ENCODE peak calls at places on chromosomes 12 and 14, in eight cellular contexts. H is body of pancreas; I is CD8-positive, alpha-beta T cell; P is PC-9; S is heart left ventricle; G is GM12878; R is heart right ventricle; Q is ascending aorta. J is an unnamed sample. For H3K36me3 and H3K27me3, the result is how much of the 10 kb centered on the place peaks cover.

GRCh38 chr12:79689477-79690155 is 1.1 kb downstream of the PAWR start:
- DNase-seq in H (peak), R (peak), I (no peak), P (peak), Q (peak), G (no peak), S (peak), J (no peak)

GRCh38 chr12:104226672-104227071 is 11.1 kb downstream of the TXNRD1 start:
- DNase-seq in G (no peak), I (no peak), H (no peak), S (no peak), R (no peak), P (no peak), Q (no peak), J (no peak)

GRCh38 chr12:16238661-16239060 is 38.8 kb downstream of the SLC15A5 start:
- DNase-seq in G (no peak), H (no peak), P (no peak), Q (no peak), S (no peak), R (no peak), I (no peak), J (peak)

GRCh38 chr12:82996168-82996812 is 309.6 kb downstream of the TMTC2 start:
- DNase-seq in S (no peak), G (no peak), I (no peak), R (no peak), H (peak), Q (no peak), P (no peak), J (no peak)

GRCh38 chr14:99768381-99768780 is 24.8 kb upstream of the EML1 start:
- DNase-seq in H (no peak), S (no peak), P (no peak), R (no peak), Q (no peak), I (no peak), G (no peak), J (no peak)

GRCh38 chr14:58731465-58732330 is 93.9 kb downstream of the DACT1 start:
- DNase-seq in H (no peak), G (no peak), P (no peak), Q (no peak), R (no peak), S (no peak), I (no peak), J (peak)

GRCh38 chr14:36167431-36167830 is 9.1 kb downstream of the PTCSC3 start:
- DNase-seq in S (no peak), R (no peak), G (no peak), I (no peak), Q (no peak), H (no peak), P (no peak), J (no peak)

GRCh38 chr12:94676011-94676709 is 25.8 kb upstream of the TMCC3 start:
- DNase-seq in G (peak), I (no peak), R (no peak), Q (peak), S (peak), H (peak), P (no peak), J (no peak)

GRCh38 chr14:89188492-89188891 is 228.5 kb downstream of the FOXN3 start:
- DNase-seq in P (no peak), G (no peak), Q (no peak), S (no peak), I (no peak), H (no peak), R (no peak), J (no peak)

GRCh38 chr14:102947321-102948103 is 25.0 kb downstream of the AMN start:
- DNase-seq in I (no peak), Q (no peak), G (no peak), H (no peak), P (no peak), S (no peak), R (no peak), J (no peak)
- H3K36me3 ChIP-seq in I (under half), Q (half or more), G (under half), H (under half), P (half or more), S (half or more), R (under half), J (half or more)

GRCh38 chr14:103190731-103191130 is 67.5 kb downstream of the TNFAIP2 start:
- DNase-seq in R (no peak), P (no peak), H (no peak), Q (peak), S (no peak), G (no peak), I (no peak), J (no peak)
- H3K27me3 ChIP-seq in R (under half), P (under half), H (under half), Q (under half), S (under half), G (under half), I (under half), J (under half)

GRCh38 chr12:10749700-10750384 is 26.7 kb upstream of the YBX3 start:
- DNase-seq in R (peak), Q (peak), G (peak), S (peak), H (peak), I (peak), P (peak), J (peak)

GRCh38 chr12:10756194-10756593 is 33.1 kb upstream of the YBX3 start:
- DNase-seq in P (no peak), I (no peak), Q (no peak), R (no peak), H (no peak), S (no peak), G (no peak), J (no peak)

GRCh38 chr12:10747730-10748129 is 24.6 kb upstream of the YBX3 start:
- DNase-seq in Q (no peak), S (no peak), G (no peak), H (no peak), I (no peak), P (no peak), R (no peak), J (no peak)

GRCh38 chr12:10753066-10753465 is 29.9 kb upstream of the YBX3 start:
- DNase-seq in R (no peak), S (no peak), Q (no peak), H (no peak), P (no peak), G (no peak), I (no peak), J (peak)

DNA sequence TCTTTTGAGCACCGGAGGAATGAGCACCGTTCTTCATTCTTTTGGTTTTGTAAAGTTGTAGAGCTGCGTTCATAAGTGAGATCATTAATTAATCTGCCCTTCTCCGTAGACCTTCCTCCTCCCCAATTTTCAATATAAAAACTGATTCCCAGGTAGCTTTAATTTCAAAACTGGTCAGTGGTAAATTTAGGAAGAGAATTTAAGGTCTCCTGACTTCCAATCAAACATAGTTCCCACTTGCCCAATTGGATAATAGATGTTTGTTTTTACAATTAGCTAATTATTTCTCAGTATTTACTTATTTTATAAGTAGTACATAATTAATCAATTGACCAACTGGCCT is 27.2 kb upstream of the YBX3 start:
- DNase-seq in R (no peak), Q (no peak), S (no peak), I (no peak), H (no peak), P (no peak), G (no peak), J (no peak)
- TF ChIP-seq CTCF in R (no peak), Q (peak), S (no peak), I (peak), H (no peak), P (peak), G (no peak), J (no peak)

GRCh38 chr12:50190859-50191258 is 23.7 kb upstream of the CERS5 start:
- DNase-seq in P (no peak), H (no peak), Q (no peak), G (no peak), R (no peak), I (no peak), S (no peak), J (no peak)
- H3K36me3 ChIP-seq in P (under half), H (under half), Q (under half), G (under half), R (under half), I (under half), S (under half), J (under half)

GRCh38 chr14:56808314-56809201 is 1.7 kb downstream of the OTX2 start:
- DNase-seq in H (no peak), R (no peak), P (no peak), G (no peak), Q (no peak), S (no peak), I (no peak), J (no peak)

GRCh38 chr14:56807586-56808168 is 2.6 kb downstream of the OTX2 start:
- DNase-seq in H (no peak), Q (no peak), R (no peak), G (no peak), I (no peak), P (no peak), S (no peak), J (no peak)

GRCh38 chr14:56803816-56804535 is 6.3 kb downstream of the OTX2 start:
- DNase-seq in H (no peak), Q (no peak), G (no peak), I (no peak), R (no peak), S (no peak), P (no peak), J (no peak)

GRCh38 chr14:56805201-56805991 is 4.9 kb downstream of the OTX2 start:
- DNase-seq in I (no peak), G (no peak), Q (no peak), H (no peak), P (no peak), S (no peak), R (no peak), J (no peak)

DNA sequence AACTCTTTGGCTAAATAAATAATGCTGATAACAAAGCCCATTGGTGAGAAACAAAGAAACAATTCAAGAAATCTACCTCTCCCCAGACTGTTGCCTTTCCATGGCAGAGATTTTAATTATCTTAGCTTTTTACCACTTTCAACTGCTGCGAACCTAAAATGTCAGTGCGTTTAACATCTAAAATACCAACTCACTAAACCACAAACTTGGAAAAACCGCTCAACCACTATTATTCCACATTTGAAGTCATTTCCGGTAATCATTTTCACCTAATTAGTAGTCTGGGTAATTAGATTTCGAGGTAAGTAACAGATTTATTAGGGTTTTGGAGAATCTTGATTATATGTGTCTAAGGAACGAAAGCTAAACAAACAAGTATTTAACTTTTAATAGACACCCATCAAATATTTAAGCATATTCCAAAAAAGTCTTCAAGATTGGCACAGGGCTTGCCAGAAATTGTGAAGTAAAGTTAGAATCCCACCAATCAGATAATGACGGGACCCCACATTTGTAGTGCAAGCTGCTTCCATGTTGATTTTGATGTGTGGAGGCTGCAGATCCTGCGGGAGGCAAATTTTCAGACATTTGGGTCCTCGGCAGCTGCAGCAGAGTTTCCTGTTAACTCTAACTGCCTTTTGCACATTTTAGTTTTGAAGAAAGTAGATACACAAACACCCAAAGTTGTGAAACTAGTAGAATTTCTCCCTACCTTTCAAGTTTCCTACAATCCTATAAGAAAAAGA is 4.1 kb downstream of the OTX2 start:
- DNase-seq in H (no peak), I (no peak), S (no peak), R (no peak), P (no peak), Q (no peak), G (no peak), J (no peak)
- H3K27me3 ChIP-seq in H (under half), I (under half), S (half or more), R (half or more), P (under half), Q (under half), G (under half), J (half or more)

GRCh38 chr12:109433618-109434017 is 43.5 kb downstream of the KCTD10 start:
- DNase-seq in I (no peak), R (peak), G (no peak), P (no peak), H (no peak), Q (no peak), S (peak), J (no peak)
- TF ChIP-seq CTCF in I (no peak), R (peak), G (peak), P (peak), H (no peak), Q (no peak), S (peak), J (peak)

DNA sequence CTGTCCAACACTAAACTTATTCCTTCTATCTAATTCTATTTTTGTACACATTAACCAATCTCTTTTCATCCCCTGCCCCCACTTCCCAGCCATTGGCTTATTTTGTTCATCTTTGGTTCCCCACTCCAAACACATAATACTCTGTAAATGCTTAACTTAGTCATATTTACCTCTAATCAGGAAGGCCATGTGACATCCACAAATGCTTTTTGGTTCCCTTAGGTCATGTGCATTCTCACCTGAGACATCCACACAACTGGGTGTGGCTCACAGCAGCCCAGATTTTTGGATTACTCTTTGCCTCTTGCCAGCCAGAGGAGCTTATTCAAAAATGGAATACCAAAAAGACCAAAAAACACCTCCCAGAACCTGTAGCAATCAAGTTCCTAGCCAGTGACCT is 28.4 kb downstream of the ARL1 start:
- DNase-seq in R (no peak), G (no peak), H (no peak), I (no peak), S (no peak), Q (no peak), P (no peak), J (no peak)
- H3K36me3 ChIP-seq in R (under half), G (under half), H (under half), I (under half), S (under half), Q (half or more), P (under half), J (under half)

GRCh38 chr14:64202731-64203130 is 91.4 kb downstream of the ESR2 start:
- DNase-seq in P (no peak), S (no peak), Q (no peak), H (no peak), R (no peak), G (no peak), I (no peak), J (no peak)
- H3K27me3 ChIP-seq in P (under half), S (under half), Q (under half), H (under half), R (under half), G (under half), I (under half), J (under half)

GRCh38 chr14:23894687-23895419 is 58.7 kb upstream of the DHRS4 start:
- DNase-seq in R (no peak), S (no peak), Q (no peak), G (no peak), I (no peak), P (no peak), H (no peak), J (no peak)

GRCh38 chr14:23899788-23900187 is 53.8 kb upstream of the DHRS4 start:
- DNase-seq in H (no peak), Q (no peak), G (no peak), R (no peak), I (no peak), S (no peak), P (no peak), J (no peak)

DNA sequence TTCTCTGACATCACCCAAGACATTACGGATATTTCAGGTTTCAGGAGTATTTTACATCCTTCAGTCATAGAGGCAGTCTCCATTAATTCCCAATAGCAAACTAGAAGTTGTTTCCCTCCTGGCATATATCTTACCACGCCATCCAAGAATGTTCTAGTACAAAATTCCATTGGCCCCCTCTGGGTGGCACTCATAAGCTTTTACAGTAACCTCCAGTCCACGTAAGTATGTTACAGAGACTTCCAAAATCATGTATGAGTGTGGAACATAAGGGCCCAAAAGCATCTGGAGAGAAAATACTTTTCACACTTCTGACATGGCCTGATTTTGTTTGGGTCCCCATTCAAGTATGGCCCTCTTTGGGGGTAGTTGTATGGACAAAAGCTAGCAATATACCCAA is 58.1 kb upstream of the DHRS4 start:
- DNase-seq in G (no peak), R (no peak), I (no peak), S (no peak), P (no peak), Q (no peak), H (no peak), J (no peak)
- TF ChIP-seq CTCF in G (peak), R (no peak), I (no peak), S (no peak), P (no peak), Q (peak), H (peak), J (no peak)

J was measured in BJ.